ENCODE peak calls at places on chromosomes 11 and 22, in seven cellular contexts. Z is HCT116, W is GM06990, J is lower lobe of right lung, U is body of pancreas, N is colonic mucosa, X is fibroblast of lung. F is an unnamed sample. For H3K36me3, the result is how much of the 10 kb centered on the place peaks cover.

GRCh38 chr11:45079943-45080719 is 66.3 kb upstream of the PRDM11 start:
- DNase-seq in Z (no peak), W (peak), J (peak), U (peak), N (peak), X (no peak), F (no peak)

GRCh38 chr11:75013051-75013450 is 24.3 kb downstream of the NEU3 start:
- DNase-seq in Z (no peak), W (no peak), J (no peak), U (no peak), N (no peak), X (no peak), F (peak)

GRCh38 chr11:107370390-107370789 is 87.2 kb downstream of the CWF19L2 start:
- DNase-seq in Z (no peak), W (no peak), J (no peak), U (no peak), N (no peak), X (peak), F (peak)

GRCh38 chr22:35126993-35127392 is 61.0 kb downstream of the ISX start:
- DNase-seq in Z (no peak), W (peak), J (no peak), U (no peak), N (no peak), X (no peak), F (no peak)

GRCh38 chr11:112961146-112961668 is at the start of gene NCAM1:
- DNase-seq in Z (peak), W (peak), J (peak), U (peak), N (peak), X (peak), F (peak)

GRCh38 chr11:61297341-61297740 is 2.2 kb upstream of the VWCE start:
- DNase-seq in Z (no peak), W (no peak), J (no peak), U (no peak), N (no peak), X (no peak), F (peak)

GRCh38 chr11:12800032-12800671 is 125.9 kb downstream of the TEAD1 start:
- DNase-seq in Z (peak), W (no peak), J (no peak), U (peak), N (peak), X (peak), F (peak)

GRCh38 chr11:396511-396947 is 2.5 kb downstream of the PKP3 start:
- DNase-seq in Z (no peak), W (no peak), J (peak), U (no peak), N (peak), X (peak), F (no peak)

GRCh38 chr22:45224988-45225731 is 15.5 kb downstream of the KIAA0930 start:
- DNase-seq in Z (no peak), W (no peak), J (peak), U (no peak), N (no peak), X (no peak), F (no peak)

GRCh38 chr11:66429983-66430602 is 8.6 kb downstream of the MRPL11 start:
- DNase-seq in Z (peak), W (no peak), J (peak), U (peak), N (peak), X (peak), F (peak)

GRCh38 chr22:26748845-26749244 is 91.5 kb downstream of the MIAT start:
- DNase-seq in Z (no peak), W (no peak), J (no peak), U (no peak), N (no peak), X (no peak), F (no peak)

GRCh38 chr11:72685560-72686480 is 11.6 kb upstream of the PDE2A start:
- DNase-seq in Z (no peak), W (no peak), J (no peak), U (peak), N (peak), X (peak), F (no peak)

GRCh38 chr11:68353118-68353517 is 40.7 kb downstream of the LRP5 start:
- DNase-seq in Z (no peak), W (no peak), J (no peak), U (no peak), N (no peak), X (no peak), F (no peak)

GRCh38 chr11:30724274-30724673 is 138.1 kb upstream of the MPPED2 start:
- DNase-seq in Z (no peak), W (no peak), J (no peak), U (no peak), N (no peak), X (no peak), F (no peak)

GRCh38 chr11:120919045-120919444 is 104.9 kb upstream of the TBCEL start:
- DNase-seq in Z (no peak), W (no peak), J (no peak), U (no peak), N (no peak), X (no peak), F (no peak)

GRCh38 chr22:43993072-43993760 is 30.9 kb upstream of the PARVB start:
- DNase-seq in Z (peak), W (peak), J (peak), U (peak), N (peak), X (peak), F (peak)

GRCh38 chr11:62124186-62125113 is 639 bp downstream of the INCENP start:
- DNase-seq in Z (no peak), W (peak), J (no peak), U (peak), N (peak), X (peak), F (peak)

GRCh38 chr22:40491990-40492631 is 121.7 kb downstream of the SGSM3 start:
- DNase-seq in Z (no peak), W (peak), J (no peak), U (no peak), N (no peak), X (peak), F (no peak)

GRCh38 chr22:37121887-37122591 is 12.5 kb upstream of the TMPRSS6 start:
- DNase-seq in Z (no peak), W (peak), J (no peak), U (peak), N (peak), X (no peak), F (peak)

GRCh38 chr11:44831605-44832394 is 105.0 kb downstream of the TSPAN18 start:
- DNase-seq in Z (no peak), W (no peak), J (no peak), U (no peak), N (no peak), X (no peak), F (no peak)

GRCh38 chr11:131370901-131371790 is 731 bp downstream of the NTM start:
- DNase-seq in Z (no peak), W (no peak), J (no peak), U (no peak), N (no peak), X (no peak), F (no peak)

GRCh38 chr11:1387961-1388762 is 1.6 kb upstream of the BRSK2 start:
- DNase-seq in Z (no peak), W (no peak), J (peak), U (peak), N (no peak), X (no peak), F (no peak)

GRCh38 chr11:96019810-96020747 is 96.2 kb upstream of the MTMR2 start:
- DNase-seq in Z (no peak), W (no peak), J (no peak), U (no peak), N (no peak), X (no peak), F (no peak)

GRCh38 chr11:11600288-11600687 is 21.5 kb downstream of the GALNT18 start:
- DNase-seq in Z (no peak), W (no peak), J (no peak), U (no peak), N (no peak), X (no peak), F (no peak)

GRCh38 chr22:32839776-32840571 is 38.5 kb downstream of the TIMP3 start:
- DNase-seq in Z (no peak), W (no peak), J (no peak), U (no peak), N (no peak), X (no peak), F (no peak)

GRCh38 chr11:119307219-119307618 is 9.7 kb downstream of the MCAM start:
- DNase-seq in Z (no peak), W (no peak), J (no peak), U (no peak), N (no peak), X (peak), F (no peak)
- TF ChIP-seq CTCF in Z (peak), W (peak), J (no peak), U (no peak), N (no peak), X (peak), F (no peak)

DNA sequence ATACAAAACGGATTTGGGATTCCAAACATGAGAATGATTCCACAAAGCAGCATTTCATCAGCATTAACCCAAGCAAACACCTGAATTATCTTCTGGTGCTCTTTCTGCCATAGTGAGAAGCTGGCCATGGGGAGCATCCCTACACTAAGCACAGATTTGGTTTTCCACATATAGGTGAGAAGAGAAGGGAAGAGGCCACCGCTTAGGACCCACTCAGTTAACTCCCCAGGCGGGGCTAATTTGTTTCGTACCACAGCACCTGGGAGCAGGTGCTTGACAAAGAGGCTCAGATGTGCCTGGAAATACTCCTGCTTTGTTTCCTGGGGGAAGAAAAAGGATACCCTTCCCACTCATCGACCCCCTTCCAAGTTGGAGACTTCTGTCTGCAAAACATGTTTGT is 64.2 kb downstream of the RAB30 start:
- DNase-seq in Z (no peak), W (no peak), J (no peak), U (no peak), N (no peak), X (no peak), F (no peak)
- H3K36me3 ChIP-seq in Z (under half), W (under half), J (under half), U (under half), N (under half), X (under half), F (under half)

GRCh38 chr11:64035581-64035980 is at the start of gene FLRT1:
- DNase-seq in Z (no peak), W (no peak), J (no peak), U (no peak), N (no peak), X (no peak), F (no peak)
- H3K4me3 ChIP-seq in Z (no peak), W (no peak), J (peak), U (peak), N (peak), X (no peak), F (no peak)

GRCh38 chr11:60263434-60263833 is 17.0 kb upstream of the MS4A4A start:
- DNase-seq in Z (no peak), W (no peak), J (no peak), U (peak), N (no peak), X (no peak), F (no peak)
- TF ChIP-seq CTCF in Z (no peak), W (no peak), J (no peak), U (no peak), N (no peak), X (no peak), F (no peak)

F was measured in bronchial epithelial cell.